ENCODE peak calls at places on chromosomes 5 and 9, in eight cellular contexts. U, A, S, H, B, I, J and W are unnamed samples.

GRCh38 chr5:28984642-28985041 is 1946.3 kb upstream of the CDH9 start:
- DNase-seq in U (no peak), A (no peak), S (no peak), H (no peak), B (no peak), I (no peak), J (no peak), W (no peak)

GRCh38 chr9:83959061-83959460 is 21.0 kb downstream of the HNRNPK start:
- DNase-seq in U (no peak), A (no peak), S (peak; percentile 72), H (no peak), B (no peak), I (peak; percentile 84), J (no peak), W (no peak)

GRCh38 chr5:61409568-61409967 is 77.5 kb downstream of the ZSWIM6 start:
- DNase-seq in U (no peak), A (no peak), S (no peak), H (no peak), B (no peak), I (peak; percentile 94), J (no peak), W (no peak)

GRCh38 chr5:138706655-138707480 is 46.4 kb upstream of the CTNNA1 start:
- DNase-seq in U (no peak), A (no peak), S (peak; percentile 60), H (no peak), B (no peak), I (peak; percentile 94), J (no peak), W (no peak)

GRCh38 chr5:23007226-23007625 is 154.1 kb upstream of the CDH12 start:
- DNase-seq in U (no peak), A (no peak), S (no peak), H (no peak), B (no peak), I (no peak), J (no peak), W (no peak)

GRCh38 chr9:99176527-99177013 is 45.2 kb downstream of the ALG2 start:
- DNase-seq in U (no peak), A (no peak), S (no peak), H (no peak), B (no peak), I (no peak), J (no peak), W (no peak)

GRCh38 chr5:94968507-94969095 is 316.3 kb downstream of the MCTP1 start:
- DNase-seq in U (no peak), A (no peak), S (no peak), H (no peak), B (no peak), I (peak; percentile 85), J (no peak), W (peak; percentile 54)

GRCh38 chr5:912356-913091 is 19.8 kb downstream of the TRIP13 start:
- DNase-seq in U (no peak), A (peak; percentile 74), S (peak; percentile 81), H (no peak), B (peak; percentile 59), I (peak; percentile 97), J (peak; percentile 59), W (no peak)

GRCh38 chr9:97703437-97704326 is 6.5 kb upstream of the XPA start:
- DNase-seq in U (no peak), A (no peak), S (peak; percentile 82), H (no peak), B (no peak), I (peak; percentile 93), J (no peak), W (no peak)

GRCh38 chr5:174165406-174165805 is 119.9 kb downstream of the NSG2 start:
- DNase-seq in U (no peak), A (no peak), S (peak; percentile 20), H (no peak), B (no peak), I (no peak), J (no peak), W (no peak)

GRCh38 chr9:107738789-107739188 is 249.2 kb upstream of the KLF4 start:
- DNase-seq in U (no peak), A (no peak), S (peak; percentile 63), H (no peak), B (no peak), I (peak; percentile 65), J (no peak), W (no peak)

GRCh38 chr5:116035123-116035522 is 2.9 kb downstream of the ARL14EPL start:
- DNase-seq in U (no peak), A (no peak), S (no peak), H (no peak), B (no peak), I (peak; percentile 12), J (no peak), W (no peak)

GRCh38 chr9:81596671-81597426 is 92.5 kb downstream of the TLE1 start:
- DNase-seq in U (no peak), A (no peak), S (no peak), H (no peak), B (no peak), I (no peak), J (no peak), W (no peak)

GRCh38 chr9:28774433-28775029 is 1201.2 kb upstream of the C9orf72 start:
- DNase-seq in U (no peak), A (no peak), S (no peak), H (no peak), B (no peak), I (peak; percentile 60), J (no peak), W (no peak)

GRCh38 chr5:171640396-171640981 is 145.1 kb upstream of the SMIM23 start:
- DNase-seq in U (no peak), A (no peak), S (no peak), H (no peak), B (no peak), I (no peak), J (no peak), W (no peak)

GRCh38 chr5:55427157-55427556 is 107.6 kb downstream of the PLPP1 start:
- DNase-seq in U (no peak), A (no peak), S (peak; percentile 76), H (no peak), B (no peak), I (peak; percentile 58), J (no peak), W (peak; percentile 48)

GRCh38 chr9:98256632-98257218 is 1.3 kb upstream of the TBC1D2 start:
- DNase-seq in U (no peak), A (no peak), S (no peak), H (peak; percentile 35), B (no peak), I (no peak), J (no peak), W (no peak)

DNA sequence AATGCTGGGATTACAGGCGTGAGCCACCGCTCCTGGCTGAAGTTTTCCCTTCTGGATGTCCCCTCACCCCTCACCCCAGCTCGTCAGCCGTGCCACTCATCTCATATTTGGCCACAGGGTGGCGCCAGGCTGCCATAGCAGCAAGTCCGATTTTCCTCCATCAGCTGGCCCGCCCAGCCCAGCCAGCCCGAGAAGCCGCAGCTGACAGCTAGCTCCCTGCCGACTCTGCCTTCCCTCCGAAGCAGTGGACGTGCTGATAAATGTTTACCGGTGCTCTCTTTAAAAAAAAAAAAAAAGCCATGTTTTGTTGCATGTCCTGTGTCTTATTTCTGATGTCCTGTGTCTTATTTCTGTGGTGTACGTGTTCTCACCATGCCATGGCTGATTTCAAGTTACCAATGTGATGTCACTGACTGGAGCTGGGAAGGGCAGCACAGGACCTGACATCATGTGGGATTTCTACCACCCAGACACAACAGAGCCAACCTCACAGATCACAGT is 58.3 kb downstream of the PFDN1 start:
- DNase-seq in U (peak; percentile 91), A (peak; percentile 90), S (peak; percentile 97), H (peak; percentile 84), B (peak; percentile 94), I (peak; percentile 94), J (peak; percentile 44), W (peak; percentile 95)
- H3K4me3 ChIP-seq in U (no peak overlapping the region), A (no peak overlapping the region), S (no peak overlapping the region), H (no peak overlapping the region), B (no peak overlapping the region), I (no peak overlapping the region), J (no peak overlapping the region), W (no peak overlapping the region)

GRCh38 chr9:136645903-136646754 is 16.6 kb upstream of the EGFL7 start:
- DNase-seq in U (no peak), A (no peak), S (peak; percentile 76), H (no peak), B (peak; percentile 73), I (peak; percentile 29), J (no peak), W (peak; percentile 80)
- H3K4me3 ChIP-seq in U (peak overlapping the region; percentile 17), A (peak overlapping the region; percentile 56), S (no peak overlapping the region), H (no peak overlapping the region), B (peak overlapping the region; percentile 51), I (peak overlapping the region; percentile 24), J (no peak overlapping the region), W (no peak overlapping the region)

DNA sequence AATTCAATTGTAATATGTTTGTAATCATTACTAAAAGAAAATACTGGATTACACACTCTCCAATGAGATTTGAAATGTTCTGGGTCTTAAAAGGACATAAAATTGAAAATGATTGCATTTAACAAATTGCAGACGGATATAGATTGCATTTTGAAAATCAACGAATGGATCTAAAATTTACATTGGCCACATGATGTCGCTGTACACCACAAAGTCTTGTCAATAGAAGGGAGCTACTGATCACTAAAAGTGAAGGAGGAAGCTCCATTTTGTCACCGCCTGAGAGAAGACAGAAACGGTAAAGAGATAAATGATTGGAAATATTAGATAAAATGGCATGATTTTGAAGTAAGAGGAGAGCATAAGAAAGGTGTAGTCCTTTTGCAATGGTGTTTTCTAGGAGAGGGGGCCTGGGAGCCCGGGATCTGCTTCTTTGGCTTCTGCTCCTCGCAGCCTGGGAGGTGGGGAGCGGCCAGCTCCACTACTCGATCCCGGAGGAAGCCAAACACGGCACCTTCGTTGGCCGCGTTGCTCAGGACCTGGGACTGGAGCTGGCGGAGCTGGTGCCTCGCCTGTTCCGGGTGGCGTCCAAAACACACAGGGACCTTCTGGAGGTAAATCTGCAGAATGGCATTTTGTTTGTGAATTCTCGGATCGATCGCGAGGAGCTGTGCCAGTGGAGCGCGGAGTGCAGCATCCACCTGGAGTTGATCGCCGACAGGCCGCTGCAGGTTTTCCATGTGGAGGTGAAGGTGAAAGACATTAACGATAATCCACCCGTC is at the start of gene PCDHA1:
- DNase-seq in U (no peak), A (no peak), S (no peak), H (no peak), B (peak; percentile 29), I (no peak), J (no peak), W (no peak)
- H3K4me3 ChIP-seq in U (no peak within 1 kb of the TSS), A (no peak within 1 kb of the TSS), S (no peak within 1 kb of the TSS), H (no peak within 1 kb of the TSS), B (no peak within 1 kb of the TSS), I (no peak within 1 kb of the TSS), J (no peak within 1 kb of the TSS), W (no peak within 1 kb of the TSS)

GRCh38 chr5:157902440-157903116 is 43.6 kb upstream of the CLINT1 start:
- DNase-seq in U (no peak), A (no peak), S (no peak), H (no peak), B (no peak), I (no peak), J (no peak), W (no peak)

GRCh38 chr5:157900644-157901043 is 41.7 kb upstream of the CLINT1 start:
- DNase-seq in U (no peak), A (no peak), S (no peak), H (no peak), B (no peak), I (no peak), J (no peak), W (no peak)

GRCh38 chr5:157908459-157908858 is 49.5 kb upstream of the CLINT1 start:
- DNase-seq in U (no peak), A (no peak), S (no peak), H (no peak), B (no peak), I (no peak), J (no peak), W (no peak)

GRCh38 chr5:157907479-157907878 is 48.5 kb upstream of the CLINT1 start:
- DNase-seq in U (no peak), A (no peak), S (no peak), H (no peak), B (no peak), I (no peak), J (no peak), W (no peak)

GRCh38 chr5:157903117-157903450 is 44.1 kb upstream of the CLINT1 start:
- DNase-seq in U (no peak), A (no peak), S (no peak), H (no peak), B (no peak), I (no peak), J (no peak), W (no peak)
- H3K4me3 ChIP-seq in U (no peak overlapping the region), A (no peak overlapping the region), S (no peak overlapping the region), H (no peak overlapping the region), B (no peak overlapping the region), I (no peak overlapping the region), J (no peak overlapping the region), W (no peak overlapping the region)